ENCODE peak calls at places on chromosomes 11 and 22, in five cellular contexts. P is H1, V is mammary epithelial cell, I is astrocyte, M is hepatocyte. U is an unnamed sample.
A peak's percentile ranks its signal among the peaks of the same experiment; 100 is the strongest.

GRCh38 chr11:56887940-56888339 is 100.8 kb upstream of the OR5AK2 start:
- DNase-seq in V (no peak), P (no peak), I (no peak), M (no peak), U (no peak)

GRCh38 chr11:45045692-45046471 is 95.2 kb upstream of the TP53I11 start:
- DNase-seq in P (no peak), M (peak; percentile 36), I (peak; percentile 34), V (peak; percentile 75), U (no peak)

GRCh38 chr11:134838708-134839107 is 426.7 kb upstream of the B3GAT1 start:
- DNase-seq in P (no peak), V (no peak), M (no peak), I (no peak), U (peak; percentile 32)

GRCh38 chr22:32837803-32838202 is 36.3 kb downstream of the TIMP3 start:
- DNase-seq in P (no peak), I (no peak), M (no peak), V (no peak), U (no peak)

GRCh38 chr11:58575377-58576020 is at the start of gene LPXN:
- DNase-seq in I (peak; percentile 73), P (no peak), M (no peak), V (peak; percentile 79), U (no peak)

GRCh38 chr11:3122775-3123201 is 42.3 kb downstream of the OSBPL5 start:
- DNase-seq in P (no peak), I (no peak), V (no peak), M (no peak), U (no peak)

GRCh38 chr22:19061471-19062138 is 60.6 kb downstream of the DGCR2 start:
- DNase-seq in P (no peak), I (no peak), V (no peak), M (no peak), U (no peak)

GRCh38 chr11:57312511-57313021 is 12.2 kb downstream of the TNKS1BP1 start:
- DNase-seq in I (no peak), P (no peak), M (no peak), V (no peak), U (peak; percentile 30)

GRCh38 chr11:107252429-107253161 is 205.0 kb downstream of the CWF19L2 start:
- DNase-seq in I (no peak), M (no peak), P (no peak), V (no peak), U (no peak)

GRCh38 chr11:85918910-85919794 is 64.0 kb downstream of the CCDC83 start:
- DNase-seq in I (no peak), M (no peak), P (no peak), V (no peak), U (no peak)

GRCh38 chr11:78689558-78690153 is 115.0 kb upstream of the NARS2 start:
- DNase-seq in I (no peak), P (no peak), M (no peak), V (no peak), U (no peak)

DNA sequence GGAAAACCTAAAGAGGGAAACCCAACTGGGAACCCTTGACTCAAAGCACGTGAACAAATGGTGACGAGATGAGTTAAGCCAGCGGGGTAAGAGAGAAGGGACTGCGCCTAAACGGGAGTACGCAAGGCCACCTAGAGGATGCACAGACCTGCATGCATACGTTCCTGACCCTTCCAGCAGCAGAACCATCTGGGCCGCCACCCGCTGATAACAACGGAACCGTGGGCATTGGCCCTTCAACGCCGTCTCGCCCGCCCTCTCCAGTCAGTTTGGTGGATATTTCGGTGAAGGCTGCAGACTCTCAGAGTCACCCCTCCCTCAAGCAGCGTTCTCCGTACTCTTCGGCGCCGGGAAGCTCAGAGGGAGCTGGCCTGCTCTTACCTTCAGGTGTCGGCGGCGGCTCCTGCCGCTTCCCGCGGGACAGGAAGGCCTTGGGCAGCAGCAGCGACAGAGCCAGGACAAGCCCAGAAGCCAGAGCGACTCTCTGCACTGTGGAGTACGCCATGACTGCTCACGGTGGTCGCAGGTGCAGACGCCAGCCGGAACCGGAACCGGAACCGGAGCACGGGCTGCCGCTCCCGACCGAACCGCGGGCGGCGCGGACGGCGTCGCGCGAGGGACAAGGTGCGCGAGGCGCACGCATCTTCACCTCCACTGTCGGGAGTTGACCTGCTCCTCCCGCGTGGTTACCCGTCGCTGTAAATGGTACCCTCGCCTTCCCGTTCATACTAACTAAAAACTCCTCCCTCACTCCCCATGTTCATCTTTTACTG is at the start of gene RIC3:
- DNase-seq in I (no peak), M (peak; percentile 16), P (peak; percentile 80), V (peak; percentile 44), U (no peak)
- TF ChIP-seq EZH2 in I (peak; percentile 91), M (no peak), P (no peak), V (peak; percentile 74), U (no peak)

GRCh38 chr22:35539487-35539886 is 1.1 kb upstream of the RASD2 start:
- DNase-seq in M (no peak), I (no peak), V (no peak), P (no peak), U (no peak)
- TF ChIP-seq EZH2 in M (no peak), I (no peak), V (no peak), P (no peak), U (no peak)

GRCh38 chr11:15073361-15074205 is at the start of gene CALCB:
- DNase-seq in P (peak; percentile 65), I (peak; percentile 4), M (peak; percentile 55), V (peak; percentile 26), U (no peak)
- TF ChIP-seq EZH2 in P (peak; percentile 29), I (peak; percentile 48), M (peak; percentile 22), V (peak; percentile 63), U (no peak)

DNA sequence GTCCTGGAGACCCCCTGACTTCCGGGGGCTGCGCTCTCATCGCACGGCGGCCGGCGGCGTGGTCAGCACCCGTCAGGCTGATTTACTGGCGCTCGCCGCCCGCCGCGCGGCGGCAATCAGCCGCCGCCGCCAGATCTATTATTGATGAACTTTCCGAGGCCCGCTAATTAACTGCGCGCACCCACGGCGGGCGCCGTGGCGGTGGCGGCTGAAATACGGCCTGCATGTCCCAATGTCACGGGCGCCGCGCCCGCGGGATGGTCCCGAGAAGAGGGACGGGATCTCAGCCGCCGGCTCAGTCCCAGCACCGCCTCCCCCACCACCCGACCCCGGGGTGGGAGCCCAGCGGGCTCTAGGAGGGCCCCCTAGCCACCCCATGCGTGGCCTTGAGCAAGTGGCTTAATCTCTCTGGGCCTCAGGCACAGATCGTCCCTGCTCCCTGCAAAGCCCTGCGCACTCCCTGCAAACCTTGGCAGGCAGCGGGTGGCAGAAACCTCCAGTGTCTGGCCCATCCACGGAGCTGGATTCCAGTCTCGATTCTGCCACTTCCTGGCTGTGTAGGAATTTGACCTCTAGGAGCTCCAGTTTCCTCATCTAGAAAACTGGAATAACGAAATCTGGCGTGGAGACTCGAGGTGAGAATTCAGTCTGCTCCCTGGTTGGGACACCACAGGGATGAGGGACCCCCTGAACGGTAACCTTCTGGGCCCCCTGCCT is 187.1 kb downstream of the MN1 start:
- DNase-seq in V (no peak), M (no peak), P (no peak), I (no peak), U (no peak)
- TF ChIP-seq EZH2 in V (no peak), M (no peak), P (no peak), I (peak; percentile 40), U (no peak)

DNA sequence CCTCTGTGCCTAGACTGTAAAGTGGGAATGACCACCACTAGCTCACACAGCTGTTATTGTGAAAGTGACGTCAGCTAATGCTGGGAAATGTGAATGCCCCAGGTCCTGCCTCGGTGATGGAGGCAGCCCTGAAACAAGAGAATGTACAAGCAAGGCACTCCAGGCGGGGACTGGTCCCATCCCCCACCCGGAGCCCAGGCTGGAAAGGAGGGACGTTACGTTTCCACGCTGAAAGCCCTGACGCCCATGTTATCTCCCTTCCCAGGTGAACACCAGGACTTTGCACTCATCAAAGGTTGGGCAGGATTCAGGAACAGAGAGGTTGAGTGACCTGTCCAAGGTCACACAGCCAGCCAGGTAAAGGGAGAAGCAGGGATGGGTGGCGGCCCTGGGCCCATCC is 784 bp downstream of the SULT4A1 start:
- DNase-seq in M (peak; percentile 61), I (peak; percentile 12), P (no peak), V (no peak), U (no peak)
- TF ChIP-seq EZH2 in M (no peak), I (no peak), P (no peak), V (peak; percentile 42), U (no peak)

GRCh38 chr22:17009640-17010291 is 1.7 kb upstream of the GAB4 start:
- DNase-seq in I (no peak), V (no peak), P (peak; percentile 54), M (no peak), U (no peak)
- TF ChIP-seq EZH2 in I (no peak), V (no peak), P (no peak), M (no peak), U (no peak)

DNA sequence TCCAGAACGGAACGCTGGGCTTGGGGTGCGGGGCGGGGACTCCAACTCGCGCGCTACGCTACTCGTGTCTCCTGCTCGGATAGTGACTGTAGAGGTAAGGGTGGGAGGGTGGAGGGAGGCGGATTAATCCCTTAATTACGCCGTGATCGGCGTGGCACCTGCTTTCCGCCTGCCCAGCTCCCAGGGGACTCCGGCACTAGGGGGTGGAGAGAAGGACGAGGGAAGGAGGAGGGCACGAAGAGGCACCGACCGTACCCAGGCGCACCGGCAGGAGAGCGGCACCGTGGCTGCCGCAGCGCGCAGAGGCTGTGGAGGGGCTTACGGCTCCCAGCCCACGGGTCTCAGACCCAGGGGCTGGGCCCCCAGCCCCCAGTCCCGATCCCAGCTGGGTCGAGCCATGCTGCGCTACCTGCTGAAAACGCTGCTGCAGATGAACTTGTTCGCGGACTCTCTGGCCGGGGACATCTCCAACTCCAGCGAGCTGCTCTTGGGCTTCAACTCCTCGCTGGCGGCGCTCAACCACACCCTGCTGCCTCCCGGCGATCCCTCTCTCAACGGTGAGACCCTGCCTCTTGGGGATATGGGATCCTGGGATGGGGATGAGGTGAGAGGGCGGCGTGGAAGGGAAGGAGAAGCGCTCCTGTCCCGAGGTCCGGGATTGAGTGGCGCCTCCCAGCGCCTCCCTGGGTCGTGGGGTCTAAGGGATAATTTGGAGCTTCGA is at the start of gene ROBO3:
- DNase-seq in V (no peak), I (no peak), P (peak; percentile 65), M (no peak), U (no peak)
- TF ChIP-seq EZH2 in V (peak; percentile 45), I (peak; percentile 82), P (peak; percentile 99), M (peak; percentile 13), U (no peak)

DNA sequence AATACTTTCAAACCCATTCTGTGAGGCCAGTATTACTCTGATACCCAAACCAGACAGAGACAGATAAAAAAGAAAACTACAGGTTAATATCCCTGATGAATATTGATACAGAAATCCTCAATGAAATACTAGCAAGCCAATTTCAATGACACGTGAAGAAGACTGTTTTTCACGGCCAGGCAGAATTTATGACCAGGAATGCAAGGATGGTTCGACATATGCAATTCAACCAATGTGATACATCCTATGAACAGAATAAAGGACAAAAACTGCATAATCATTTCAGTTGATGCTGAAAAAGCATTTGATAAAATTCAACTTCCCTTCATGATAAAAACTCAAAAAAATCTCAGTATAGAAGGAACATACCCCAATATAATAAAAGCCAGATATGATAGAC is 44.5 kb downstream of the SLC22A24 start:
- DNase-seq in M (no peak), V (no peak), P (no peak), I (no peak), U (no peak)
- TF ChIP-seq EZH2 in M (no peak), V (no peak), P (no peak), I (no peak), U (no peak)

U was measured in PC-9.